ENCODE peak calls at places on chromosomes 13 and 19, in eight cellular contexts. F, Q, S, P, M, V, J and R are unnamed samples.

GRCh38 chr19:663682-664117 is 686 bp upstream of the RNF126 start:
- DNase-seq in J (no peak), M (no peak), V (no peak), F (no peak), S (no peak), Q (no peak), P (no peak), R (peak)

GRCh38 chr19:40702337-40703012 is 12.0 kb upstream of the NUMBL start:
- DNase-seq in F (no peak), V (no peak), J (no peak), P (peak), Q (no peak), S (no peak), M (no peak), R (no peak)

GRCh38 chr19:10219678-10220077 is 11.5 kb downstream of the S1PR2 start:
- DNase-seq in P (no peak), V (no peak), M (no peak), J (no peak), S (peak), Q (peak), F (no peak), R (no peak)

GRCh38 chr13:100550433-100550832 is 38.2 kb downstream of the GGACT start:
- DNase-seq in M (no peak), P (no peak), V (no peak), Q (no peak), S (peak), F (no peak), J (no peak), R (peak)

GRCh38 chr13:40503966-40504591 is 162.4 kb downstream of the FOXO1 start:
- DNase-seq in Q (peak), M (peak), S (no peak), F (no peak), V (no peak), P (no peak), J (peak), R (peak)

GRCh38 chr19:19544257-19545127 is 6.4 kb downstream of the CILP2 start:
- DNase-seq in F (no peak), Q (no peak), P (no peak), S (no peak), V (no peak), J (no peak), M (no peak), R (no peak)

GRCh38 chr13:112725346-112726017 is 35.6 kb downstream of the ATP11A start:
- DNase-seq in F (no peak), Q (peak), M (no peak), S (no peak), V (no peak), J (no peak), P (no peak), R (peak)

GRCh38 chr13:97329331-97329730 is 104.6 kb upstream of the RAP2A start:
- DNase-seq in V (no peak), P (no peak), F (no peak), J (no peak), S (peak), M (no peak), Q (peak), R (no peak)

GRCh38 chr13:76672422-76672821 is 213.8 kb downstream of the KCTD12 start:
- DNase-seq in Q (peak), P (no peak), V (no peak), F (no peak), M (no peak), J (no peak), S (peak), R (no peak)

GRCh38 chr19:55226788-55227187 is 1.8 kb downstream of the TMEM86B start:
- DNase-seq in J (no peak), V (no peak), S (no peak), Q (no peak), M (no peak), F (no peak), P (no peak), R (no peak)

GRCh38 chr13:84672616-84673015 is 790.3 kb upstream of the SLITRK1 start:
- DNase-seq in V (no peak), S (no peak), J (no peak), M (no peak), Q (no peak), F (no peak), P (no peak), R (no peak)

GRCh38 chr19:58243351-58243750 is 14.6 kb downstream of the ZNF544 start:
- DNase-seq in Q (no peak), S (no peak), F (no peak), M (no peak), J (no peak), P (no peak), V (no peak), R (no peak)

GRCh38 chr19:5452594-5453565 is 2.3 kb upstream of the ZNRF4 start:
- DNase-seq in V (no peak), Q (no peak), S (no peak), F (no peak), J (no peak), M (no peak), P (no peak), R (peak)

GRCh38 chr13:106467406-106468122 is 67.9 kb downstream of the EFNB2 start:
- DNase-seq in Q (no peak), S (no peak), P (no peak), F (no peak), J (no peak), V (no peak), M (no peak), R (no peak)

GRCh38 chr19:45156231-45156630 is 4.6 kb downstream of the NKPD1 start:
- DNase-seq in J (no peak), M (no peak), S (no peak), P (no peak), V (no peak), Q (no peak), F (no peak), R (no peak)

GRCh38 chr13:77579971-77580370 is 44.5 kb downstream of the SCEL start:
- DNase-seq in P (no peak), J (no peak), Q (no peak), V (no peak), M (no peak), F (no peak), S (no peak), R (no peak)

GRCh38 chr13:44160549-44161278 is 212.9 kb upstream of the SERP2 start:
- DNase-seq in S (no peak), V (no peak), J (no peak), F (no peak), P (no peak), Q (no peak), M (no peak), R (no peak)

GRCh38 chr19:44856438-44857083 is 10.5 kb downstream of the NECTIN2 start:
- DNase-seq in J (no peak), M (no peak), P (no peak), Q (no peak), F (no peak), V (no peak), S (no peak), R (no peak)

GRCh38 chr13:33218426-33218825 is 67.1 kb downstream of the STARD13 start:
- DNase-seq in V (no peak), Q (no peak), F (no peak), M (no peak), S (no peak), P (no peak), J (no peak), R (no peak)

GRCh38 chr13:25584975-25585374 is 213.2 kb downstream of the ATP8A2 start:
- DNase-seq in P (no peak), F (no peak), J (no peak), S (no peak), Q (no peak), M (no peak), V (no peak), R (no peak)

GRCh38 chr13:32840840-32841713 is 175.1 kb upstream of the KL start:
- DNase-seq in M (no peak), J (no peak), S (no peak), P (no peak), V (no peak), F (no peak), Q (peak), R (no peak)

GRCh38 chr19:17772172-17772571 is 20.9 kb downstream of the FCHO1 start:
- DNase-seq in J (no peak), S (no peak), V (no peak), P (no peak), Q (no peak), M (no peak), F (no peak), R (no peak)

GRCh38 chr19:29893606-29894284 is 48.3 kb upstream of the URI1 start:
- DNase-seq in J (no peak), M (no peak), F (no peak), Q (no peak), P (no peak), S (no peak), V (no peak), R (no peak)

GRCh38 chr19:46733693-46734240 is 12.1 kb upstream of the FKRP start:
- DNase-seq in V (no peak), J (no peak), F (no peak), Q (no peak), S (no peak), M (no peak), P (no peak), R (no peak)